ENCODE peak calls at places on chromosomes 5 and 9, in nine cellular contexts. O is astrocyte; L is esophagus squamous epithelium; C is RWPE1; S is GM12865; H is endothelial cell; F is CD8-positive, alpha-beta T cell; R is mesothelial cell of epicardium; X is IMR-90. U is an unnamed sample.

GRCh38 chr5:126373621-126374416 is 49.4 kb upstream of the GRAMD2B start:
- DNase-seq in O (peak), L (no peak), C (no peak), S (no peak), H (no peak), F (no peak), R (no peak), X (no peak), U (no peak)

GRCh38 chr9:130689937-130690700 is 3.5 kb upstream of the EXOSC2 start:
- DNase-seq in O (peak), L (no peak), C (peak), S (peak), H (no peak), F (no peak), R (no peak), X (peak), U (no peak)

GRCh38 chr9:26132913-26133312 is 454.7 kb upstream of the TUSC1 start:
- DNase-seq in O (no peak), L (no peak), C (no peak), S (no peak), H (no peak), F (no peak), R (no peak), X (no peak), U (no peak)

GRCh38 chr5:150895431-150896428 is 9.1 kb downstream of the ZNF300 start:
- DNase-seq in O (no peak), L (no peak), C (no peak), S (no peak), H (no peak), F (no peak), R (no peak), X (no peak), U (no peak)

GRCh38 chr9:95826183-95826838 is 49.2 kb upstream of the ERCC6L2 start:
- DNase-seq in O (no peak), L (no peak), C (no peak), S (peak), H (no peak), F (no peak), R (no peak), X (peak), U (no peak)

GRCh38 chr5:169103586-169104174 is 197.3 kb downstream of the SLIT3 start:
- DNase-seq in O (no peak), L (no peak), C (no peak), S (no peak), H (no peak), F (no peak), R (no peak), X (no peak), U (no peak)

GRCh38 chr5:175354961-175355360 is 89.0 kb downstream of the DRD1 start:
- DNase-seq in O (no peak), L (no peak), C (no peak), S (no peak), H (no peak), F (no peak), R (no peak), X (no peak), U (no peak)

GRCh38 chr5:151523335-151523734 is 67.8 kb downstream of the FAT2 start:
- DNase-seq in O (peak), L (no peak), C (peak), S (peak), H (peak), F (no peak), R (no peak), X (peak), U (peak)

GRCh38 chr5:114055318-114055788 is 306.5 kb upstream of the KCNN2 start:
- DNase-seq in O (peak), L (no peak), C (no peak), S (no peak), H (peak), F (no peak), R (peak), X (peak), U (peak)

GRCh38 chr9:111969622-111970021 is 73.0 kb downstream of the UGCG start:
- DNase-seq in O (no peak), L (no peak), C (no peak), S (no peak), H (no peak), F (no peak), R (no peak), X (no peak), U (no peak)

GRCh38 chr9:105088499-105088898 is 156.0 kb upstream of the SLC44A1 start:
- DNase-seq in O (no peak), L (no peak), C (no peak), S (no peak), H (no peak), F (no peak), R (no peak), X (no peak), U (no peak)

GRCh38 chr5:32683125-32683524 is 28.0 kb upstream of the NPR3 start:
- DNase-seq in O (no peak), L (no peak), C (no peak), S (no peak), H (no peak), F (no peak), R (no peak), X (no peak), U (no peak)

GRCh38 chr5:151310932-151311331 is 7.4 kb upstream of the SLC36A3 start:
- DNase-seq in O (no peak), L (no peak), C (no peak), S (no peak), H (no peak), F (no peak), R (no peak), X (no peak), U (no peak)

GRCh38 chr5:115309751-115310370 is 13.4 kb upstream of the CCDC112 start:
- DNase-seq in O (peak), L (no peak), C (peak), S (peak), H (no peak), F (no peak), R (no peak), X (peak), U (no peak)

GRCh38 chr5:171386006-171386671 is 1.5 kb upstream of the NPM1 start:
- DNase-seq in O (no peak), L (no peak), C (no peak), S (no peak), H (no peak), F (no peak), R (peak), X (no peak), U (no peak)

GRCh38 chr5:132489871-132490483 is 596 bp downstream of the IRF1 start:
- DNase-seq in O (peak), L (no peak), C (peak), S (peak), H (no peak), F (peak), R (peak), X (peak), U (no peak)

GRCh38 chr5:33726422-33727165 is 165.2 kb downstream of the ADAMTS12 start:
- DNase-seq in O (peak), L (no peak), C (no peak), S (no peak), H (no peak), F (no peak), R (no peak), X (peak), U (no peak)

GRCh38 chr5:99900302-99900811 is 634.8 kb upstream of the FAM174A start:
- DNase-seq in O (peak), L (no peak), C (peak), S (no peak), H (no peak), F (no peak), R (no peak), X (no peak), U (no peak)

GRCh38 chr5:13250450-13251291 is 693.8 kb downstream of the DNAH5 start:
- DNase-seq in O (no peak), L (no peak), C (peak), S (peak), H (no peak), F (no peak), R (no peak), X (peak), U (no peak)

GRCh38 chr9:108486791-108487190 is 369.0 kb downstream of the ACTL7B start:
- DNase-seq in O (peak), L (no peak), C (no peak), S (no peak), H (no peak), F (no peak), R (no peak), X (no peak), U (no peak)

GRCh38 chr9:110130791-110131416 is 77.1 kb downstream of the C9orf152 start:
- DNase-seq in O (no peak), L (no peak), C (no peak), S (no peak), H (no peak), F (no peak), R (no peak), X (no peak), U (no peak)

GRCh38 chr5:57662991-57663390 is 180.4 kb upstream of the ACTBL2 start:
- DNase-seq in O (peak), L (no peak), C (no peak), S (no peak), H (no peak), F (no peak), R (no peak), X (peak), U (no peak)

GRCh38 chr5:172144931-172145869 is 42.8 kb downstream of the STK10 start:
- DNase-seq in O (no peak), L (no peak), C (no peak), S (no peak), H (no peak), F (no peak), R (no peak), X (no peak), U (peak)

GRCh38 chr5:76689321-76690026 is 26.5 kb upstream of the F2R start:
- DNase-seq in O (peak), L (no peak), C (peak), S (no peak), H (no peak), F (no peak), R (no peak), X (peak), U (no peak)

GRCh38 chr9:93949694-93950449 is 5.3 kb downstream of the BARX1 start:
- DNase-seq in O (no peak), L (no peak), C (peak), S (no peak), H (no peak), F (no peak), R (no peak), X (no peak), U (no peak)

GRCh38 chr9:25677301-25678146 is 720 bp downstream of the TUSC1 start:
- DNase-seq in O (peak), L (no peak), C (peak), S (no peak), H (peak), F (no peak), R (no peak), X (peak), U (no peak)

GRCh38 chr5:137630972-137631370 is 104.9 kb downstream of the KLHL3 start:
- DNase-seq in O (peak), L (no peak), C (no peak), S (no peak), H (no peak), F (no peak), R (no peak), X (peak), U (no peak)

GRCh38 chr5:78905084-78905938 is 79.8 kb downstream of the ARSB start:
- DNase-seq in O (peak), L (no peak), C (no peak), S (peak), H (no peak), F (no peak), R (no peak), X (peak), U (no peak)

GRCh38 chr9:18059043-18059442 is 414.9 kb upstream of the ADAMTSL1 start:
- DNase-seq in O (no peak), L (no peak), C (no peak), S (no peak), H (no peak), F (no peak), R (no peak), X (no peak), U (no peak)

GRCh38 chr9:17402309-17402708 is 176.6 kb upstream of the SH3GL2 start:
- DNase-seq in O (peak), L (no peak), C (peak), S (peak), H (peak), F (no peak), R (no peak), X (peak), U (no peak)

GRCh38 chr9:36041491-36041890 is 4.8 kb downstream of the RECK start:
- DNase-seq in O (no peak), L (no peak), C (no peak), S (no peak), H (no peak), F (no peak), R (no peak), X (no peak), U (no peak)

GRCh38 chr5:34658023-34658422 is 1.9 kb downstream of the RAI14 start:
- DNase-seq in O (peak), L (no peak), C (peak), S (no peak), H (no peak), F (no peak), R (no peak), X (peak), U (no peak)

GRCh38 chr9:121850366-121850765 is 198.9 kb downstream of the DAB2IP start:
- DNase-seq in O (no peak), L (no peak), C (no peak), S (no peak), H (no peak), F (no peak), R (no peak), X (no peak), U (no peak)

DNA sequence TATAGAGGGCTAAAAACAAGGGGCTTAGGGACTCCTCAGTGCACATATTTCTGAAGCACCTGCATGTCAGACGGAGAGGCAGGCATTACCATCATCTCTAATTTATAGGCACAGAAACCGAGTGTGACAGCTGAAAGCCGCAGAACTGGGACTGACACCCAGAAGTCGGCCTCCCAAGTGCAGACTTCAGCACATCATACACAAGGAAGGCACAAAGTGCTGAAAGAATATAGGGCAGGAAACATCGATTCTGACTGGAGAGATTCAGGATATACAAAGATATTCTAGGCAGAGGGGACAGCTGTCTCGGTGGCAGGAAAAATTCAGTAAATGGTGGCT is 11.2 kb downstream of the MRPS27 start:
- DNase-seq in O (no peak), L (no peak), C (no peak), S (no peak), H (no peak), F (no peak), R (no peak), X (no peak), U (no peak)
- TF ChIP-seq CTCF in O (no peak), L (no peak), C (no peak), S (no peak), H (no peak), F (no peak), R (no peak), X (no peak), U (no peak)

GRCh38 chr5:38519476-38519875 is 37.0 kb downstream of the LIFR start:
- DNase-seq in O (no peak), L (no peak), C (no peak), S (no peak), H (no peak), F (no peak), R (no peak), X (no peak), U (no peak)

GRCh38 chr5:38518341-38518740 is 38.1 kb downstream of the LIFR start:
- DNase-seq in O (no peak), L (no peak), C (no peak), S (no peak), H (no peak), F (no peak), R (no peak), X (peak), U (no peak)

GRCh38 chr5:38515081-38515480 is 41.4 kb downstream of the LIFR start:
- DNase-seq in O (no peak), L (no peak), C (no peak), S (no peak), H (no peak), F (no peak), R (no peak), X (no peak), U (no peak)

DNA sequence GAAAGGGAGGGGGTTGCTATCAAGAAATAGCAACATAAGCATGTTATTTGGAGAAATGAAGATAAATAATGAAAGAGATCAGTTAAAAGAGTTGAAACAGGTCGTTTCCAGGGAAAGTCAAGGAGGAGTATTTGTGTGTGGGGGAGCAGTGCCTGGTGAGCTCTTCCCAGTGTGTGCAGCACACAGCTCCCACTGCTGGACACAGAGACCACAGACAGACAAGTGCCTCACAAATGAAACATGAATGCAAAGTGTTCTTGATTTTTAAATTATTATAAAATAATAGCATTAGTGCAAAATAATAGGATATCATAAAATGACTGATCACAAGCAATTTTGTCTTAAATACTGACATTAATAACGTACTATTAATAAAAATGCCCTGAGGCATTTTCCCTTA is 40.8 kb downstream of the LIFR start:
- DNase-seq in O (no peak), L (no peak), C (peak), S (no peak), H (no peak), F (no peak), R (no peak), X (peak), U (no peak)
- TF ChIP-seq CTCF in O (peak), L (no peak), C (peak), S (no peak), H (no peak), F (no peak), R (no peak), X (peak), U (peak)

GRCh38 chr5:139294372-139295165 is 1.0 kb downstream of the MATR3 start:
- DNase-seq in O (peak), L (no peak), C (peak), S (peak), H (peak), F (peak), R (peak), X (peak), U (peak)
- TF ChIP-seq CTCF in O (peak), L (no peak), C (no peak), S (peak), H (no peak), F (no peak), R (no peak), X (peak), U (peak)

DNA sequence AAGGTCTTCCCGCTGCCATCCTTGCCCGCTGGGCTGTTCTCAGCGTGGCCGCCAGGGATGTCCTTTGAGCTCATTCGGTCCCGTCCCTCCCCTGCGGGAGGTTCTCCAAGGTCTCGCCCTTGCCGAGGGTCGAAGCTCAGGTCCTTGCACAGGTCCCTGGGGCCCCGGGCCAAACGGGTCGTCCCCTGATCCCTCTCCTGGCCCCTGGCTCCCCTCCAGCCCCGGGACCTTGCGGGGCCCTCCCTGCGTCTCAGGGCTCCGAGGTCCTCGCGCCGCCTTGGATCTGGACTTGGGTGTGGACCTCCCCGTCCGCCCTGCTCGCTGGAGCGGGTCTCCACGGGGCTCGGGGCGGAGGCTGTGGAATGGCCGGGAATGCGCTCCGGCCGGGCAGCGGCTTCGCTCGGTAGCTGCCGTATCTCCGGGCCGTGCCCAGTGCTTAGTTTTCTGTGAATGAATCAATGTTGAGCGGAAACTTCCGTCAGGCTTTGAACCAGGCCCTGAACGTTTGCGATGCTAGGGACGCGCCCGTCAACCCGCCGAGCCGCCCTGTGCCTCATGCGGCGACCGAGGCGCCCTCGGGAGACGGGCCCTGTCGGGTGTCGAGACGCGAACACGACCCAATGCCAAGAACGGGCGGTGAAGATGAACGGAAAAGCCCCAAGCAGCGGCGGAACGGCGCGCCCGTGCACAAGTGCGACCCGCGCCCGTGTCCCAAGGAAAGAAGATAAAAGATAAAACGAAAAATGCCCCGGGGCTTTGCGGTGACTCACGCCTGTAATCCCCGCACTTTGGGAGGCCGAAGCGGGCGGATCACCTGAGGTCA is 779 bp downstream of the RNU6ATAC start:
- DNase-seq in O (peak), L (no peak), C (no peak), S (peak), H (peak), F (peak), R (peak), X (peak), U (peak)
- TF ChIP-seq CTCF in O (peak), L (peak), C (no peak), S (peak), H (peak), F (peak), R (no peak), X (no peak), U (peak)

DNA sequence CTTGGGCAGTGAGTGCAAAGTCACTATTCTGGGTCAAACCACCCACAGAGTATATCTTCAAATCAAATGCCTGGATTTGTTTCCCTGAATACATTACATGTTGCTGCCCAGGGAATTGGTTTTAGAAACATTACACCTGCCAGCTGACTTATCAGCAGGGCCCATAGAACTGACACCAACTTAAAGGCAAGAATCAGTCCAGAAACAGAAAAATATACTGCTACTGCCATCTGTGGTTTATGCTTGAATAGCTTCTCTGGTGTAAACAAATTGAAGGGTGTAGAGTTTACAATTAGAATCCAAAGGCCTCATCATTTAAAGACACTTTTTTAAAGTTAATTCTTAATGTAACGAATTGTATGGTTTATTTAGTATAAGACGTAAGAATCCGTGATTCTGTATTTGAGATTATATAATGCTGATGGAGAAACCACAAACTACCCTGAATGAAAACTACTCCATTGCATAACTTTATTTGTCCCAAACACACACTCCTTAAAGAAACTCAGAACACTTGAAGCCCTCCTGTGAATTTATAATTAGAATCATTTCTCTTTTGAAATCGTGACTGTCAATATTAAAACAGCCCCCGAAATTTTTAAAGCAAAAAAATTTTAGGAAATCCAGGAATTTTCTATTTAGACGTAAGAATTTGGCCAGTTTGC is 6.2 kb downstream of the NR6A1 start:
- DNase-seq in O (no peak), L (no peak), C (peak), S (peak), H (no peak), F (no peak), R (no peak), X (no peak), U (no peak)
- TF ChIP-seq CTCF in O (peak), L (no peak), C (peak), S (peak), H (no peak), F (no peak), R (no peak), X (peak), U (peak)

GRCh38 chr5:7468742-7469141 is 72.8 kb downstream of the ADCY2 start:
- DNase-seq in O (no peak), L (no peak), C (no peak), S (no peak), H (no peak), F (no peak), R (no peak), X (no peak), U (no peak)

GRCh38 chr5:7467179-7467578 is 71.2 kb downstream of the ADCY2 start:
- DNase-seq in O (no peak), L (no peak), C (no peak), S (no peak), H (no peak), F (no peak), R (no peak), X (no peak), U (no peak)

GRCh38 chr5:7462758-7463157 is 66.8 kb downstream of the ADCY2 start:
- DNase-seq in O (no peak), L (no peak), C (no peak), S (no peak), H (no peak), F (no peak), R (no peak), X (no peak), U (no peak)

GRCh38 chr5:7464182-7464581 is 68.2 kb downstream of the ADCY2 start:
- DNase-seq in O (no peak), L (no peak), C (no peak), S (no peak), H (peak), F (no peak), R (no peak), X (no peak), U (no peak)
- TF ChIP-seq CTCF in O (no peak), L (no peak), C (no peak), S (no peak), H (no peak), F (no peak), R (no peak), X (no peak), U (peak)